ENCODE peak calls at places on chromosomes 2 and 18, in five cellular contexts. J, X, P, F and H are unnamed samples.

GRCh38 chr2:240291337-240291751 is 144.1 kb upstream of the GPC1 start:
- DNase-seq in J (no peak), X (no peak), P (no peak), F (no peak), H (no peak)

GRCh38 chr2:133416756-133417155 is 151.5 kb downstream of the NCKAP5 start:
- DNase-seq in J (no peak), X (no peak), P (no peak), F (no peak), H (no peak)

GRCh38 chr18:13680612-13681011 is 45.7 kb downstream of the FAM210A start:
- DNase-seq in J (no peak), X (peak; percentile 33), P (peak; percentile 48), F (no peak), H (no peak)

GRCh38 chr18:370753-371615 is 103.1 kb upstream of the THOC1 start:
- DNase-seq in J (peak; percentile 30), X (peak; percentile 31), P (no peak), F (no peak), H (no peak)

GRCh38 chr2:197596751-197597150 is 78.6 kb downstream of the RFTN2 start:
- DNase-seq in J (no peak), X (no peak), P (no peak), F (no peak), H (no peak)

GRCh38 chr18:54161267-54161666 is 63.2 kb downstream of the MBD2 start:
- DNase-seq in J (no peak), X (no peak), P (no peak), F (peak; percentile 31), H (peak; percentile 33)

GRCh38 chr2:20539133-20539719 is 92.4 kb downstream of the RHOB start:
- DNase-seq in J (no peak), X (no peak), P (peak; percentile 55), F (no peak), H (peak; percentile 69)

GRCh38 chr2:238855299-238855698 is 7.4 kb downstream of the TWIST2 start:
- DNase-seq in J (no peak), X (no peak), P (no peak), F (no peak), H (peak; percentile 57)

GRCh38 chr2:60278906-60279305 is 274.5 kb downstream of the BCL11A start:
- DNase-seq in J (no peak), X (no peak), P (no peak), F (no peak), H (no peak)
- TF ChIP-seq EZH2phosphoT487 in J (no peak), X (no peak), P (no peak), F (no peak), H (no peak)

GRCh38 chr2:1742680-1743395 is 1.5 kb downstream of the PXDN start:
- DNase-seq in J (no peak), X (peak; percentile 89), P (peak; percentile 88), F (peak; percentile 91), H (peak; percentile 96)

GRCh38 chr2:1743396-1744150 is 742 bp downstream of the PXDN start:
- DNase-seq in J (no peak), X (peak; percentile 89), P (peak; percentile 68), F (peak; percentile 52), H (peak; percentile 82)

GRCh38 chr2:1745171-1746023 is 1.1 kb upstream of the PXDN start:
- DNase-seq in J (no peak), X (no peak), P (no peak), F (no peak), H (no peak)

GRCh38 chr2:1744151-1744445 is 217 bp downstream of the PXDN start:
- DNase-seq in J (no peak), X (no peak), P (no peak), F (no peak), H (no peak)

GRCh38 chr2:1744446-1745170 is at the start of gene PXDN:
- DNase-seq in J (no peak), X (peak; percentile 97), P (peak; percentile 80), F (peak; percentile 67), H (peak; percentile 86)
- H3K4me3 ChIP-seq in J (no peak within 1 kb of the TSS), X (peak within 1 kb of the TSS; percentile 84), P (peak within 1 kb of the TSS; percentile 90), F (peak within 1 kb of the TSS; percentile 75), H (peak within 1 kb of the TSS; percentile 95)

GRCh38 chr18:55777666-55778304 is 189.8 kb upstream of the TCF4 start:
- DNase-seq in J (no peak), X (no peak), P (no peak), F (no peak), H (no peak)
- TF ChIP-seq EZH2phosphoT487 in J (no peak), X (no peak), P (no peak), F (no peak), H (no peak)

GRCh38 chr18:57975805-57976204 is 68.2 kb upstream of the NEDD4L start:
- DNase-seq in J (no peak), X (no peak), P (no peak), F (no peak), H (no peak)
- H3K4me3 ChIP-seq in J (peak overlapping the region; percentile 51), X (no peak overlapping the region), P (no peak overlapping the region), F (no peak overlapping the region), H (no peak overlapping the region)

GRCh38 chr18:8114480-8114879 is 494.8 kb upstream of the RAB12 start:
- DNase-seq in J (no peak), X (no peak), P (no peak), F (no peak), H (no peak)
- TF ChIP-seq EZH2phosphoT487 in J (no peak), X (no peak), P (no peak), F (no peak), H (no peak)

GRCh38 chr2:235328991-235329390 is 164.9 kb upstream of the AGAP1 start:
- DNase-seq in J (no peak), X (no peak), P (no peak), F (no peak), H (no peak)

GRCh38 chr2:235320341-235320740 is 173.5 kb upstream of the AGAP1 start:
- DNase-seq in J (no peak), X (no peak), P (no peak), F (peak; percentile 24), H (no peak)

GRCh38 chr2:235324324-235324723 is 169.5 kb upstream of the AGAP1 start:
- DNase-seq in J (no peak), X (no peak), P (peak; percentile 31), F (no peak), H (no peak)

GRCh38 chr2:235330775-235331438 is 162.9 kb upstream of the AGAP1 start:
- DNase-seq in J (no peak), X (no peak), P (no peak), F (peak; percentile 97), H (peak; percentile 93)

GRCh38 chr2:235325126-235325525 is 168.7 kb upstream of the AGAP1 start:
- DNase-seq in J (no peak), X (no peak), P (peak; percentile 12), F (no peak), H (no peak)
- H3K4me3 ChIP-seq in J (no peak overlapping the region), X (no peak overlapping the region), P (no peak overlapping the region), F (no peak overlapping the region), H (no peak overlapping the region)

DNA sequence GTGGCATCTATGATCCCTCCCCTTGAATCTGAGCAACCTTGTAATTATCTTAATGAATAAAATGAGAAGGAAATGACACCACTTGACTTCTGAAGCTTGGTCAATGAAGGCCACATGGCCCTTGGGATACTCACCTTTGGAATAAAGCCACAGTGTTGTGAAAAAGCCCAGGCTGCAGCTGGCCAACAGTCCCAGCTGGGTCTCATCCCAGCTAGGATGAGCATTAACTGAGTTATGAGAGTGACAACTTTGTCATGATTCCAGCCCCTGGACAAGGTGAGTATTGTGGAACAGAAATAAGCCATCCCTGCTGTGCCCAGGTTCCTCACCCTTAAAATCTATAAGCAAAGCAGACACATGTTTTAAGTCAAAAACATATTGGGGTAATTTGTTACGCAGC is 9.5 kb upstream of the DDX1 start:
- DNase-seq in J (no peak), X (no peak), P (no peak), F (no peak), H (no peak)
- TF ChIP-seq EZH2phosphoT487 in J (no peak), X (no peak), P (no peak), F (no peak), H (no peak)

GRCh38 chr2:113276906-113277425 is 1.8 kb downstream of the PAX8 start:
- DNase-seq in J (no peak), X (no peak), P (no peak), F (no peak), H (no peak)
- H3K4me3 ChIP-seq in J (no peak overlapping the region), X (no peak overlapping the region), P (no peak overlapping the region), F (no peak overlapping the region), H (peak overlapping the region; percentile 34)

GRCh38 chr18:65754121-65754520 is 3.3 kb downstream of the CDH7 start:
- DNase-seq in J (no peak), X (no peak), P (no peak), F (peak; percentile 58), H (no peak)
- TF ChIP-seq EZH2phosphoT487 in J (no peak), X (no peak), P (no peak), F (no peak), H (no peak)